ENCODE peak calls at places on chromosome 3, in eight cellular contexts. U is HT1080; V is GM04503; Q is glomerular endothelial cell; Z is kidney epithelial cell; B is EH; H is T-helper 2 cell; W is activated CD8-positive, alpha-beta memory T cell treated with anti-CD3 and anti-CD28 coated beads, Interleukin-2, amount 10 ng/mL, durations not matched to agents 7 days and 5 days. I is an unnamed sample.

GRCh38 chr3:125381743-125382142 is 6.6 kb upstream of the ZNF148 start:
- DNase-seq in U (peak), V (no peak), Q (no peak), Z (no peak), B (peak), H (no peak), W (peak), I (no peak)

GRCh38 chr3:64023187-64023860 is at the start of gene PSMD6:
- DNase-seq in U (peak), V (no peak), Q (no peak), Z (no peak), B (peak), H (peak), W (peak), I (peak)

GRCh38 chr3:32285910-32286309 is 47.4 kb downstream of the CMTM8 start:
- DNase-seq in U (no peak), V (no peak), Q (no peak), Z (no peak), B (no peak), H (no peak), W (peak), I (no peak)

GRCh38 chr3:111895079-111895478 is 36.0 kb downstream of the PHLDB2 start:
- DNase-seq in U (peak), V (no peak), Q (no peak), Z (no peak), B (peak), H (no peak), W (no peak), I (peak)

GRCh38 chr3:65796676-65797075 is 242.0 kb downstream of the MAGI1 start:
- DNase-seq in U (no peak), V (no peak), Q (no peak), Z (no peak), B (no peak), H (no peak), W (no peak), I (no peak)

GRCh38 chr3:114584734-114585371 is 291.0 kb downstream of the TIGIT start:
- DNase-seq in U (no peak), V (no peak), Q (no peak), Z (no peak), B (no peak), H (no peak), W (no peak), I (no peak)

GRCh38 chr3:61172684-61173083 is 78.6 kb downstream of the FHIT start:
- DNase-seq in U (no peak), V (no peak), Q (no peak), Z (no peak), B (no peak), H (no peak), W (no peak), I (no peak)

GRCh38 chr3:146664403-146664802 is 59.3 kb upstream of the PLSCR5 start:
- DNase-seq in U (no peak), V (no peak), Q (no peak), Z (no peak), B (no peak), H (no peak), W (no peak), I (no peak)

GRCh38 chr3:170558417-170558816 is 27.5 kb downstream of the SLC7A14 start:
- DNase-seq in U (no peak), V (no peak), Q (no peak), Z (no peak), B (no peak), H (no peak), W (no peak), I (no peak)

GRCh38 chr3:59464187-59464586 is 414.4 kb upstream of the CFAP20DC start:
- DNase-seq in U (no peak), V (no peak), Q (no peak), Z (no peak), B (no peak), H (no peak), W (no peak), I (no peak)

GRCh38 chr3:179772297-179772696 is 119.5 kb downstream of the USP13 start:
- DNase-seq in U (no peak), V (no peak), Q (no peak), Z (no peak), B (no peak), H (no peak), W (no peak), I (no peak)

GRCh38 chr3:11624704-11625375 is 18.9 kb downstream of the VGLL4 start:
- DNase-seq in U (no peak), V (no peak), Q (no peak), Z (no peak), B (no peak), H (no peak), W (peak), I (no peak)

GRCh38 chr3:188689101-188689574 is 482.6 kb upstream of the TPRG1 start:
- DNase-seq in U (no peak), V (peak), Q (no peak), Z (no peak), B (peak), H (no peak), W (no peak), I (no peak)

GRCh38 chr3:52226229-52226817 is 878 bp upstream of the TLR9 start:
- DNase-seq in U (no peak), V (no peak), Q (no peak), Z (no peak), B (no peak), H (no peak), W (no peak), I (no peak)

GRCh38 chr3:129618901-129619671 is 12.6 kb upstream of the PLXND1 start:
- DNase-seq in U (no peak), V (no peak), Q (no peak), Z (no peak), B (no peak), H (no peak), W (no peak), I (no peak)

GRCh38 chr3:364287-364686 is 167.7 kb downstream of the CHL1 start:
- DNase-seq in U (no peak), V (no peak), Q (no peak), Z (no peak), B (no peak), H (no peak), W (no peak), I (no peak)

I was measured in GM13977.